ENCODE peak calls at places on chromosomes 7 and 10, in five cellular contexts. A, N, H, E and D are unnamed samples.

GRCh38 chr10:96904648-96905047 is 72.5 kb downstream of the LCOR start:
- DNase-seq in N (no peak), E (no peak), H (no peak), A (no peak), D (no peak)

GRCh38 chr10:101777085-101777856 is 1.4 kb upstream of the FGF8 start:
- DNase-seq in A (no peak), E (no peak), N (no peak), H (no peak), D (no peak)

GRCh38 chr7:24882989-24883631 is 96.9 kb downstream of the OSBPL3 start:
- DNase-seq in E (no peak), H (no peak), A (peak), N (peak), D (no peak)

GRCh38 chr7:116512524-116513188 is 12.2 kb upstream of the CAV1 start:
- DNase-seq in N (peak), A (peak), H (no peak), E (no peak), D (no peak)

GRCh38 chr10:77401681-77402080 is 235.9 kb downstream of the KCNMA1 start:
- DNase-seq in N (no peak), H (no peak), E (no peak), A (no peak), D (no peak)

GRCh38 chr10:129769381-129770116 is 194.5 kb downstream of the EBF3 start:
- DNase-seq in E (no peak), A (no peak), N (no peak), H (no peak), D (no peak)

GRCh38 chr7:37283701-37284100 is 165.0 kb downstream of the ELMO1 start:
- DNase-seq in E (no peak), N (no peak), A (no peak), H (no peak), D (no peak)

GRCh38 chr7:131231381-131232220 is 96.1 kb upstream of the MKLN1 start:
- DNase-seq in N (peak), H (no peak), A (peak), E (no peak), D (peak)

GRCh38 chr7:121084748-121085336 is 96.3 kb downstream of the CPED1 start:
- DNase-seq in N (peak), H (peak), E (peak), A (peak), D (no peak)

GRCh38 chr10:1424648-1425047 is 312.7 kb downstream of the ADARB2 start:
- DNase-seq in N (no peak), E (no peak), A (no peak), H (no peak), D (no peak)

GRCh38 chr10:88505265-88505664 is 77.9 kb downstream of the RNLS start:
- DNase-seq in H (no peak), A (no peak), E (no peak), N (no peak), D (no peak)

GRCh38 chr7:98178321-98178720 is 32.9 kb upstream of the BHLHA15 start:
- DNase-seq in E (no peak), H (peak), A (no peak), N (no peak), D (no peak)

GRCh38 chr7:31775511-31775910 is 88.5 kb downstream of the PPP1R17 start:
- DNase-seq in N (no peak), H (peak), E (no peak), A (no peak), D (no peak)

GRCh38 chr10:85646312-85646711 is 720.3 kb downstream of the GRID1 start:
- DNase-seq in H (peak), N (peak), A (no peak), E (no peak), D (no peak)

GRCh38 chr10:112376578-112376855 is 2.6 kb downstream of the ACSL5 start:
- DNase-seq in H (no peak), A (no peak), E (no peak), N (no peak), D (no peak)

GRCh38 chr7:83055197-83055596 is 107.5 kb downstream of the PCLO start:
- DNase-seq in E (no peak), N (no peak), A (no peak), H (no peak), D (no peak)

GRCh38 chr10:114548662-114549061 is 109.4 kb downstream of the ABLIM1 start:
- DNase-seq in H (no peak), A (peak), N (peak), E (peak), D (no peak)

GRCh38 chr7:23474098-23474828 is 4.0 kb upstream of the IGF2BP3 start:
- DNase-seq in N (peak), H (peak), E (peak), A (peak), D (peak)

GRCh38 chr10:89625041-89625765 is 19.8 kb downstream of the PANK1 start:
- DNase-seq in N (peak), E (no peak), A (no peak), H (no peak), D (no peak)

GRCh38 chr7:25382175-25382574 is 153.9 kb upstream of the NPVF start:
- DNase-seq in A (no peak), N (no peak), E (no peak), H (no peak), D (no peak)

GRCh38 chr7:40199076-40199802 is 64.4 kb downstream of the SUGCT start:
- DNase-seq in N (peak), A (peak), H (peak), E (no peak), D (peak)

GRCh38 chr7:37310322-37311080 is 138.2 kb downstream of the ELMO1 start:
- DNase-seq in H (peak), N (no peak), E (no peak), A (no peak), D (no peak)

GRCh38 chr7:103391976-103392375 is 44.5 kb downstream of the PSMC2 start:
- DNase-seq in N (no peak), H (peak), A (no peak), E (no peak), D (no peak)

GRCh38 chr7:136142583-136142982 is 165.4 kb upstream of the MTPN start:
- DNase-seq in A (no peak), H (no peak), N (no peak), E (no peak), D (no peak)

GRCh38 chr7:47290466-47290865 is 291.4 kb downstream of the TNS3 start:
- DNase-seq in E (no peak), A (no peak), H (no peak), N (no peak), D (no peak)

DNA sequence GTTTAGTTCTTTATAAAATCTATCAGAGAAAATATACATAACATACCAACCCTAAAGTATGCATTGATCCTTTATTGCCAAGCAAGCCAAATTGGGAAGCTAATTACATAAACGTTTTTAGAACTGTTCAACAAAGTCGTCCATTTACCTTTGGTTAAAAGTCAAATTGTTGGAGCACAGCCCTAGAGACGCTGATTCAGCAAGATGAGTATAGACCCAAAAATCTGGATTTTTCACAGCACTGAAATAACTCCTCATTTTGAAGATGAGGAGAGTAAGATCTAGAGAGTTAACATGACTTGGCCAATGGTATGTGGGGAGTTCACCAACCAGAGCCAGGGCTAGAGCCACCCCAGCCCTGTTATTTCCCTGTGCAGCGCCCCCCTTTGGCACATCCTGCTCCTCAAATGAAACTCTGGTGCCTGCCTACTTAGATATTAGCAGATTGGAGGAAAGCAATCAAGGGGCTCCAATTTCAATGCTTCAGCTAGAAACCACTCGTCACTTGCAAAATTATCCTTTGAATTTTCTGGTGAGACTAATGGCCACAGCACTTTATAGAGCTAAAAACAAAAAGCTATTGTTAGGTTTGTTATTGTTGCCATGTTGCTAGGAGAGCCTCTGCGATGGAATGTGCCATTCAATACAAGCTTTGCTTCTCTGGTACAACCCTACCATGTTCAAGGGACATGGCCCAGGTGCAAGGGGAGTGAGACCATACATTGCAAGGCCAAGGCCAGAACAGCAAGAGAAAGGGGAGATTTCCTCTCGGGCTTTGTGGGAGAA is 132.6 kb upstream of the ZEB1 start:
- DNase-seq in H (peak), A (no peak), E (peak), N (peak), D (no peak)
- TF ChIP-seq CTCF in H (no peak), A (no peak), E (no peak), N (no peak), D (no peak)

DNA sequence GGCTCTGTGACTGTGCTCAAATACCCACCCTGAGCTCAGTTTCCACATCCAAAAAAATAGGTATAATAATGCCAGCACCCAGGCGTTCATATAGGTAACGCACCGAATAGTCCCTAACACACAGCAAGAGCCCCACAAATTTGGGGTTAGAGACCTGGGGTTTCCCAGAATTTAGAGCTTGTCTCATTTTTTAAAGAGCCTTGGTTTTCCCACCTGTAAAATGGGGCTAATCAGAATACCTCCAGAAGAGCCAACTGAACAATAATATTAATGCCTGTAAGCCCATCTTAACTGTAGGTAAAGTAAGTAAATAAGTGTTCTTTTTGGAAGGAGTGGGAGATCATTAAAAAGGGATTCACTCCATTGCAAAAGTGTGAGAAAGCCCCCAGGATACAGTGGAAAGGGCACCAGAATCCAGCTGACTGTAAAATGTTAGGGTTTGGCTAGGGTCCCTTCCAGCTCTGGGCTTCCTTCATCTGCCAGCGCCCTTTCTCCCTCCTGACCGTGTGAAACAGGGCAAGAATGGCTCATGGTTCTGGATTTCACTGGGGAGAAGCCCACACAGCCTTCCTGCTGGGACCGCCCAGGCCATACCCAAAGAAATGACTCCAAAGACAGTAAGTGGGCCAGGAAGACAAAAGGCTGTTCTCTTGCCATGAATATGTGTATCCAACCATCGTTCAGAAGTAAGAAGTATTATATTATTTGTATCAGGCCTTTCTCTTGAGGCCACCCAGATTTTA is 2.1 kb downstream of the MTURN start:
- DNase-seq in H (no peak), A (no peak), E (no peak), N (no peak), D (no peak)
- TF ChIP-seq EZH2 in H (no peak), A (no peak), E (no peak), N (no peak), D (no peak)

DNA sequence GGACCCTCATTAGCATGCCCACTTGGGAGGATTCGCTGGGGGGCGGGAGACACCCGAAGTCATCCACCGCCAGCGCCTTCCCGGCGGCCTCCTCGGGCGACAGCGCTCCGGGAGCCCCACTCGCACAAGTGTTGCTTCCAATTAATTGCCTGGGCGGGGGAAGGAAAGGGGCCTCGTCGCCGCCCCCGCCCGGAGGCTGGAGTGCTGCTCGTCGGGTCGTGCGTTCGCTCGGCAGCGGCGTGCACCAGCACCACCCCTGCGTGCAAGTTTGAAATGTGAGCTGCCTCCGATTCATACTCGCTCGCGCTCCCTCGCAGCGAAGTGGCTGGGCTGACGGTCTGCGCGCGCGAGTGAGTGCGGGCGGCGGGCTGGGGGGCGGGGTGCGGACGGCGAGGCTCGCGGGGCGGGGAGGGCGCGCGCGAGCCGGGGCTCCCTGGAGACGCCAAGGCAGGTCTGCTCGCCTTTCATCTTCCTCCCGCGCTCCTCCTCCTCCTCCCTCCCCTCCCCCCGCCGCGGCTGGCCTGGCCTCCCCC is 104.6 kb upstream of the PPIF start:
- DNase-seq in H (peak), A (peak), N (peak), E (no peak), D (peak)
- TF ChIP-seq CTCF in H (no peak), A (no peak), N (no peak), E (no peak), D (no peak)

DNA sequence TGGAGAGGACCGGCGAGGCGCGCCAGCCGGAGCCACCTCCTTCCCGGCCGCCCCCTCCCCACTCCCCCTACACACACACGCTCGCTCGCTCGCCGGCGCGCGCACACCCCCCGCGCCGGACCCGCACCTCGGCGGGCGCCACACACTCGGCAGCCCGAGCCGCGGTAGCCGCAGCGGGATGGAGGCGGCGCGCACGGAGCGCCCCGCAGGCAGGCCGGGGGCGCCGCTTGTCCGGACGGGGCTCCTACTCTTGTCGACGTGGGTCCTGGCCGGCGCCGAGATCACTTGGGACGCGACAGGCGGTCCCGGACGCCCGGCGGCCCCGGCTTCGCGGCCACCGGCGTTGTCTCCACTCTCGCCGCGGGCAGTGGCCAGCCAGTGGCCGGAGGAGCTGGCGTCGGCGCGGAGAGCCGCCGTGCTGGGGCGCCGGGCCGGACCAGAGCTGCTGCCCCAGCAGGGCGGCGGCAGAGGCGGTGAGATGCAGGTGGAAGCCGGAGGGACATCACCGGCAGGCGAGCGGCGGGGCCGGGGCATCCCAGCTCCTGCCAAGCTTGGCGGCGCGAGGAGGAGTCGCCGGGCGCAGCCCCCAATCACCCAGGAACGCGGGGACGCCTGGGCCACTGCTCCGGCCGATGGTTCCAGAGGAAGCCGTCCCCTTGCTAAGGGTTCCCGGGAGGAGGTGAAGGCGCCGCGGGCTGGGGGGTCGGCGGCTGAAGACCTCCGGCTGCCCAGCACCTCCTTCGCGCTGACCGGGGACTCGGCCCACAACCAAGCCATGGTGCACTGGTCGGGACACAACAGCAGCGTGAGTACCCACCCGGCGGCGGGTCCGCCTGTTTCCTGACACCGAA is at the start of gene SORCS3:
- DNase-seq in E (no peak), N (no peak), H (no peak), A (no peak), D (no peak)
- TF ChIP-seq EZH2 in E (no peak), N (peak), H (no peak), A (peak), D (no peak)

DNA sequence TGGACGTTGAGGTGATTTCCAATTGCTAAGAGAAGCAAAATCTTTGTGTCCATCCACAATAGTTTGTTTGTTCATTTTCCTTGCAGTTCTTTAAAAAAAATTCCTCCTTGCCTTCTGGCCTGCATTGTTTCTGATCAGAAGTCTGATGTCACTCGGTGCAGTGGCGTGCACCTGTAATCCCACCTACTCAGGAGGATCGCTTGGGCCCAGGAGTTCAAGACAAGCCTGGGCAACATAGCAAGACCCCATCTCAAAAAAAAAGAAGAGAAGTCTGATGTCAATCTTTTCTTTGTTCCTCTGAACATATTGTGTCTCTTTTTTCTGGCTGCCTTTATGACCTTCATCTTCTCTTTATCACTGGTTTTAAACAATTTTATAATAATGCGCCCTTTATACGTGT is 13.5 kb upstream of the OCM start:
- DNase-seq in E (no peak), N (no peak), H (no peak), A (no peak), D (no peak)
- TF ChIP-seq CTCF in E (no peak), N (no peak), H (no peak), A (no peak), D (no peak)

DNA sequence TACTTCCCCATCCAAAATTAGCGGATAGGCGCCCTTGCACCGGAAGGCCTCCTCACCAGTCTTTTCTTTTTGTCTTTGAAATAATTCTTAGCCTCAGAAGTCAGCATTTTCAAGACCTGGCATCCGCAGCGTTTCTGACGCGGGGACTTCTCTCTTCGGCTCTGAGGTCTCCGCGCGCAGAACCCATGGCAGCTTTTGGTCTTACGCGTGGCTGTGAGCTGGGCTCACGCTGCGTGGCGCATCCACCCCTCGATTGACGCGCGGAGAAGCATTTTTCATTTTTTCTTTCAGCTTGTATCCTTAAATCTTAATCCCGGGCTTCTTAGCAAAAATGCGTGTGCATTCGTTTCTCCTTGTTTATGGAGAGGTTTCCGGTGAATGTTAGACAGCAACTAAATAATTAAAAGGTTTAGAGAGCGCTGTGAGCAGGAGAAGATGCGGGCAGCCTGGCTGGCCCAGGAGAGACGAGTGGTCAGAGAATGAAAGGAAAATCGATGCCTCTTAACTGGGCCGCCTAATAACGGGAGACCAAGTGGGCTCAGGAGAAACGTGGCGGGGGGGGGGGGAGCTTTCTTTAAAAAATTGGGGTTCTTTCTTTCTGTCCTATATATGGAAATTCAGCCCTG is 2.0 kb upstream of the GATA3 start:
- DNase-seq in N (no peak), H (no peak), A (peak), E (no peak), D (no peak)
- TF ChIP-seq EZH2 in N (no peak), H (no peak), A (peak), E (no peak), D (no peak)

GRCh38 chr7:80054356-80054755 is 80.3 kb upstream of the GNAI1 start:
- DNase-seq in H (no peak), N (peak), A (peak), E (no peak), D (no peak)

GRCh38 chr7:80060218-80060806 is 74.3 kb upstream of the GNAI1 start:
- DNase-seq in A (peak), E (peak), H (peak), N (peak), D (peak)

GRCh38 chr7:80053098-80053497 is 81.5 kb upstream of the GNAI1 start:
- DNase-seq in A (no peak), N (no peak), E (peak), H (no peak), D (no peak)

DNA sequence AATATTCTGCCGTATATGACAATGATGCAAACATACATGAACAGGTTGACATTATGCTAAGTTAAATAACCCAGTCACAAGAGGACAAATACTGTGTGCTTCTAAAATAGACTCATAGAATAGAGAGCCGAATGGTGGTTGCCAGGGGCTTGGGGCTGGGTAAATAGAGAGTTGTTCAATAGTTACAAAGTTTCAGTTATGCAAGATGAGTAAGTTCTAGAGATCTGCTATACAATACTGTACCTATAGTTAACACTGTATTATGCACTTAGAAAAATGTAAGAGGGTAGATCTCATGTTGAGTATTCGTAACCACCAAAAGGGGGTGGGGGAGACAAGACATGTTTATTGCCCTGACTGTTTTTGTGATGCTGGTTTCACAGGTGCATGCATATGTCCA is 77.1 kb upstream of the GNAI1 start:
- DNase-seq in N (no peak), A (no peak), E (peak), H (no peak), D (no peak)
- TF ChIP-seq CTCF in N (no peak), A (no peak), E (no peak), H (no peak), D (no peak)